ENCODE peak calls at places on chromosomes 16 and 17, in four cellular contexts. One of them, this sample, is unnamed. For H3K4me1, the result is how much of the 10 kb centered on the place peaks cover.

GRCh38 chr17:17048106-17048505 is 5.8 kb downstream of the MPRIP start:
- DNase-seq in HCT116: no peak
- DNase-seq in K562: no peak
- DNase-seq in colonic mucosa: no peak
- DNase-seq in this sample: no peak

GRCh38 chr17:151004-151403 is 13.6 kb downstream of the SCGB1C2 start:
- DNase-seq in colonic mucosa: no peak
- DNase-seq in K562: no peak
- DNase-seq in HCT116: no peak
- DNase-seq in this sample: no peak

GRCh38 chr17:1997146-1997586 is 28.0 kb downstream of the RTN4RL1 start:
- DNase-seq in HCT116: no peak
- DNase-seq in K562: no peak
- DNase-seq in colonic mucosa: peak
- DNase-seq in this sample: peak

GRCh38 chr17:55830699-55831098 is 79.8 kb downstream of the PCTP start:
- DNase-seq in HCT116: no peak
- DNase-seq in K562: no peak
- DNase-seq in colonic mucosa: no peak
- DNase-seq in this sample: no peak

GRCh38 chr17:82864721-82865240 is 25.0 kb upstream of the ZNF750 start:
- DNase-seq in colonic mucosa: no peak
- DNase-seq in K562: no peak
- DNase-seq in HCT116: no peak
- DNase-seq in this sample: no peak

GRCh38 chr17:28379814-28380571 is 8.5 kb downstream of the SARM1 start:
- DNase-seq in colonic mucosa: no peak
- DNase-seq in K562: no peak
- DNase-seq in HCT116: no peak
- DNase-seq in this sample: peak

GRCh38 chr17:78151514-78152008 is 5.4 kb downstream of the C17orf99 start:
- DNase-seq in HCT116: no peak
- DNase-seq in colonic mucosa: peak
- DNase-seq in K562: no peak
- DNase-seq in this sample: peak

GRCh38 chr17:80779961-80780380 is 211.7 kb upstream of the CHMP6 start:
- DNase-seq in HCT116: no peak
- DNase-seq in colonic mucosa: no peak
- DNase-seq in K562: no peak
- DNase-seq in this sample: no peak

GRCh38 chr16:85436636-85437160 is 176.4 kb upstream of the GSE1 start:
- DNase-seq in K562: peak
- DNase-seq in HCT116: no peak
- DNase-seq in colonic mucosa: peak
- DNase-seq in this sample: no peak

GRCh38 chr17:73278465-73279453 is 17.1 kb upstream of the CPSF4L start:
- DNase-seq in K562: no peak
- DNase-seq in HCT116: no peak
- DNase-seq in colonic mucosa: peak
- DNase-seq in this sample: no peak

GRCh38 chr17:31112001-31112661 is 17.4 kb downstream of the NF1 start:
- DNase-seq in HCT116: no peak
- DNase-seq in colonic mucosa: no peak
- DNase-seq in K562: no peak
- DNase-seq in this sample: no peak

GRCh38 chr16:56294599-56294998 is 103.3 kb downstream of the GNAO1 start:
- DNase-seq in HCT116: no peak
- DNase-seq in K562: no peak
- DNase-seq in colonic mucosa: no peak
- DNase-seq in this sample: peak

GRCh38 chr16:67226804-67227566 is at the start of gene TMEM208:
- DNase-seq in colonic mucosa: peak
- DNase-seq in HCT116: peak
- DNase-seq in K562: peak
- DNase-seq in this sample: peak

GRCh38 chr16:68274441-68274840 is 10.1 kb downstream of the SLC7A6 start:
- DNase-seq in K562: no peak
- DNase-seq in colonic mucosa: no peak
- DNase-seq in HCT116: no peak
- DNase-seq in this sample: no peak

GRCh38 chr17:28551421-28552186 is 820 bp downstream of the UNC119 start:
- DNase-seq in colonic mucosa: no peak
- DNase-seq in HCT116: no peak
- DNase-seq in K562: peak
- DNase-seq in this sample: no peak

GRCh38 chr16:21164521-21165168 is 6.2 kb downstream of the LDAF1 start:
- DNase-seq in K562: no peak
- DNase-seq in HCT116: no peak
- DNase-seq in colonic mucosa: no peak
- DNase-seq in this sample: no peak

GRCh38 chr17:45172541-45173286 is 11.0 kb downstream of the HEXIM2 start:
- DNase-seq in K562: no peak
- DNase-seq in colonic mucosa: peak
- DNase-seq in HCT116: peak
- DNase-seq in this sample: peak

GRCh38 chr17:67713169-67713568 is 4.6 kb upstream of the NOL11 start:
- DNase-seq in HCT116: no peak
- DNase-seq in colonic mucosa: no peak
- DNase-seq in K562: no peak
- DNase-seq in this sample: no peak

GRCh38 chr16:80852261-80852872 is 48.0 kb upstream of the CDYL2 start:
- DNase-seq in colonic mucosa: peak
- DNase-seq in K562: peak
- DNase-seq in HCT116: peak
- DNase-seq in this sample: peak
- TF ChIP-seq CTCF in colonic mucosa: peak
- TF ChIP-seq CTCF in K562: peak
- TF ChIP-seq CTCF in HCT116: peak
- TF ChIP-seq CTCF in this sample: peak

GRCh38 chr17:42183741-42184711 is 1.2 kb downstream of the HCRT start:
- DNase-seq in HCT116: peak
- DNase-seq in K562: peak
- DNase-seq in colonic mucosa: peak
- DNase-seq in this sample: no peak
- H3K4me1 ChIP-seq in HCT116: under half
- H3K4me1 ChIP-seq in K562: under half
- H3K4me1 ChIP-seq in colonic mucosa: under half
- H3K4me1 ChIP-seq in this sample: under half

GRCh38 chr16:9658157-9658556 is 524.1 kb downstream of the GRIN2A start:
- DNase-seq in colonic mucosa: no peak
- DNase-seq in K562: no peak
- DNase-seq in HCT116: no peak
- DNase-seq in this sample: no peak
- TF ChIP-seq CTCF in colonic mucosa: no peak
- TF ChIP-seq CTCF in K562: no peak
- TF ChIP-seq CTCF in HCT116: no peak
- TF ChIP-seq CTCF in this sample: no peak

GRCh38 chr17:75365009-75365930 is 40.2 kb downstream of the GRB2 start:
- DNase-seq in HCT116: no peak
- DNase-seq in K562: no peak
- DNase-seq in colonic mucosa: no peak
- DNase-seq in this sample: no peak

GRCh38 chr17:75365931-75366275 is 39.6 kb downstream of the GRB2 start:
- DNase-seq in HCT116: no peak
- DNase-seq in K562: no peak
- DNase-seq in colonic mucosa: no peak
- DNase-seq in this sample: no peak

GRCh38 chr17:75370288-75370687 is 35.2 kb downstream of the GRB2 start:
- DNase-seq in HCT116: no peak
- DNase-seq in colonic mucosa: no peak
- DNase-seq in K562: no peak
- DNase-seq in this sample: no peak

GRCh38 chr17:75366432-75366831 is 39.0 kb downstream of the GRB2 start:
- DNase-seq in colonic mucosa: no peak
- DNase-seq in K562: no peak
- DNase-seq in HCT116: no peak
- DNase-seq in this sample: no peak

DNA sequence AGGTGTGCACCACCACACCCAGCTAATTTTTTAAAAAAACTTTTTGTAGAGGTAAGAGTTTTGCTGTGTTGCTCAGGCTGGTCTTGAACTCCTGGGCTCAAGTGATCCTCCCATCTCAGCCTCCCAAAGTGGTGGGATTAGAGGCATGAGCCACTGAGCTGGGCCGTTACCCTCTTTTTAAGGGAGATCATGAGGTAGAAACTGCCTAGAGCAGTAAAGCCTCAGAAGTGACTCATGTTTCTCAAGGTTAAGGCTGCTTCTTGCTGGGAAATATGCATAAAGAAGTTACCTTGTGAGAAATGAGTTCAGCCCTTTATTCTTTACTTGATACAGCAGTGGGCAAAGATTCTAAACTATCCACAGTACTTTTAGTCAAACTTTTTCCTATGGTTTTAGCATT is 38.2 kb downstream of the GRB2 start:
- DNase-seq in colonic mucosa: no peak
- DNase-seq in K562: peak
- DNase-seq in HCT116: no peak
- DNase-seq in this sample: peak
- H3K4me1 ChIP-seq in colonic mucosa: under half
- H3K4me1 ChIP-seq in K562: under half
- H3K4me1 ChIP-seq in HCT116: under half
- H3K4me1 ChIP-seq in this sample: under half

DNA sequence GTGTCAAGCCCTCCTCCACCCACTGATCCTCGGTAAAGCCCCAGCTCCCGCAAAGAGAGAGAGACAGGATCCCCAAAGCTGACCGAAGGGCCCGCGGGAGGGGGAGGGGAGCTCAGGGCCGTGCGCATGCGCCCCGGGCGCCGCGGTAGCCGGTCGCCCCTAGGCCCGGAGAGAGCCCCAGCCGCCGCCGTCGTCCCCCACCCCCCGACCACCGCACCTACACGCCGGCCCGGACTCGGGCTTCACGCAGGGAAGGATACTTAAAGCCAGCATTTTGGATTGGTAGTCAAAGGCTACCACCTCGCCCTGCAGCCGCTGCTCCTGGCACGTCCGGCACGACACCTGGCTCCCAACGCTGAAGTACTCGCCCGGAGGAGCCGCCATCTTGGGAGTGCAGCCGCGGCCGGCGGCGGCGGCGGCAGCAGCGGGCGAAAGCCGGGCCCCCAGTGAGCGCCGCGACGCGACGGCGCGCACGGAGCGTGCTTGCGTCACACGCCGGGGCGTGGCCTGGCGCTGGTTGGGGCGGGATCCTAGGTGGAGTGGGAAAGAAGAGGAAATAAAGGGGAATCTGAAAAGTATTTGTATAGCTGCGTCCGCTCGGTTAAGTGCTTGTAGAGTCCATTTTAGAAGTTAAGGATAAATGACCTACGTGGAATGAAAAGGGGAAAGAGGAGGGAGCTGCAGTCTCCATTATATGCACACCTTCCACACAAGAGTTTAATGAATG is at the start of gene LSM12:
- DNase-seq in HCT116: peak
- DNase-seq in K562: peak
- DNase-seq in colonic mucosa: peak
- DNase-seq in this sample: peak
- TF ChIP-seq CTCF in HCT116: no peak
- TF ChIP-seq CTCF in K562: no peak
- TF ChIP-seq CTCF in colonic mucosa: no peak
- TF ChIP-seq CTCF in this sample: no peak